ENCODE peak calls at places on chromosomes 12 and 14, in seven cellular contexts. One of them, this sample, is unnamed.
A peak's percentile ranks its signal among the peaks of the same experiment; 100 is the strongest.

GRCh38 chr14:22099942-22100763 is 426.5 kb upstream of the OR4E1 start:
- DNase-seq in endothelial cell of umbilical vein: peak; percentile 85
- DNase-seq in cardiac muscle cell: peak; percentile 88
- DNase-seq in lower lobe of right lung: no peak
- DNase-seq in fibroblast of lung: peak; percentile 52
- DNase-seq in psoas muscle: peak; percentile 73
- DNase-seq in A549: peak; percentile 81
- DNase-seq in this sample: peak; percentile 53

GRCh38 chr14:87687338-87687876 is 305.6 kb downstream of the GALC start:
- DNase-seq in endothelial cell of umbilical vein: no peak
- DNase-seq in cardiac muscle cell: no peak
- DNase-seq in lower lobe of right lung: no peak
- DNase-seq in fibroblast of lung: no peak
- DNase-seq in psoas muscle: no peak
- DNase-seq in A549: no peak
- DNase-seq in this sample: no peak

GRCh38 chr12:38892090-38892786 is 13.2 kb downstream of the CPNE8 start:
- DNase-seq in endothelial cell of umbilical vein: no peak
- DNase-seq in cardiac muscle cell: no peak
- DNase-seq in lower lobe of right lung: no peak
- DNase-seq in fibroblast of lung: no peak
- DNase-seq in psoas muscle: no peak
- DNase-seq in A549: peak; percentile 96
- DNase-seq in this sample: no peak

GRCh38 chr14:100586520-100587247 is 533 bp downstream of the BEGAIN start:
- DNase-seq in endothelial cell of umbilical vein: no peak
- DNase-seq in cardiac muscle cell: peak; percentile 15
- DNase-seq in lower lobe of right lung: peak; percentile 45
- DNase-seq in fibroblast of lung: no peak
- DNase-seq in psoas muscle: peak; percentile 34
- DNase-seq in A549: peak; percentile 61
- DNase-seq in this sample: no peak

GRCh38 chr14:24678801-24679247 is 44.8 kb upstream of the GZMB start:
- DNase-seq in endothelial cell of umbilical vein: peak; percentile 78
- DNase-seq in cardiac muscle cell: peak; percentile 90
- DNase-seq in lower lobe of right lung: peak; percentile 61
- DNase-seq in fibroblast of lung: peak; percentile 90
- DNase-seq in psoas muscle: peak; percentile 61
- DNase-seq in A549: peak; percentile 89
- DNase-seq in this sample: peak; percentile 52

GRCh38 chr12:2395352-2395977 is 342.7 kb downstream of the CACNA1C start:
- DNase-seq in endothelial cell of umbilical vein: peak; percentile 38
- DNase-seq in cardiac muscle cell: peak; percentile 67
- DNase-seq in lower lobe of right lung: peak; percentile 67
- DNase-seq in fibroblast of lung: peak; percentile 46
- DNase-seq in psoas muscle: peak; percentile 61
- DNase-seq in A549: peak; percentile 46
- DNase-seq in this sample: peak; percentile 7

GRCh38 chr12:63815482-63815852 is 29.0 kb upstream of the SRGAP1 start:
- DNase-seq in endothelial cell of umbilical vein: no peak
- DNase-seq in cardiac muscle cell: no peak
- DNase-seq in lower lobe of right lung: no peak
- DNase-seq in fibroblast of lung: no peak
- DNase-seq in psoas muscle: no peak
- DNase-seq in A549: no peak
- DNase-seq in this sample: no peak

GRCh38 chr12:54936736-54937135 is 47.8 kb downstream of the TESPA1 start:
- DNase-seq in endothelial cell of umbilical vein: no peak
- DNase-seq in cardiac muscle cell: no peak
- DNase-seq in lower lobe of right lung: no peak
- DNase-seq in fibroblast of lung: no peak
- DNase-seq in psoas muscle: no peak
- DNase-seq in A549: peak; percentile 13
- DNase-seq in this sample: no peak

GRCh38 chr14:105248368-105249174 is at the start of gene BTBD6:
- DNase-seq in endothelial cell of umbilical vein: peak; percentile 84
- DNase-seq in cardiac muscle cell: peak; percentile 91
- DNase-seq in lower lobe of right lung: peak; percentile 95
- DNase-seq in fibroblast of lung: peak; percentile 78
- DNase-seq in psoas muscle: peak; percentile 92
- DNase-seq in A549: peak; percentile 85
- DNase-seq in this sample: no peak

GRCh38 chr14:50520947-50521815 is 11.2 kb downstream of the MAP4K5 start:
- DNase-seq in endothelial cell of umbilical vein: peak; percentile 92
- DNase-seq in cardiac muscle cell: no peak
- DNase-seq in lower lobe of right lung: no peak
- DNase-seq in fibroblast of lung: peak; percentile 81
- DNase-seq in psoas muscle: no peak
- DNase-seq in A549: peak; percentile 66
- DNase-seq in this sample: peak; percentile 69

GRCh38 chr12:12807970-12808702 is 5.0 kb upstream of the DDX47 start:
- DNase-seq in endothelial cell of umbilical vein: peak; percentile 95
- DNase-seq in cardiac muscle cell: no peak
- DNase-seq in lower lobe of right lung: no peak
- DNase-seq in fibroblast of lung: peak; percentile 38
- DNase-seq in psoas muscle: peak; percentile 62
- DNase-seq in A549: no peak
- DNase-seq in this sample: no peak

GRCh38 chr12:123813349-123813748 is 51.2 kb downstream of the DNAH10 start:
- DNase-seq in endothelial cell of umbilical vein: no peak
- DNase-seq in cardiac muscle cell: no peak
- DNase-seq in lower lobe of right lung: no peak
- DNase-seq in fibroblast of lung: peak; percentile 65
- DNase-seq in psoas muscle: no peak
- DNase-seq in A549: no peak
- DNase-seq in this sample: no peak

GRCh38 chr14:104030958-104031357 is 54.5 kb upstream of the ASPG start:
- DNase-seq in endothelial cell of umbilical vein: no peak
- DNase-seq in cardiac muscle cell: no peak
- DNase-seq in lower lobe of right lung: no peak
- DNase-seq in fibroblast of lung: no peak
- DNase-seq in psoas muscle: no peak
- DNase-seq in A549: no peak
- DNase-seq in this sample: no peak

GRCh38 chr12:6641131-6641530 is 5.4 kb upstream of the LPAR5 start:
- DNase-seq in endothelial cell of umbilical vein: no peak
- DNase-seq in cardiac muscle cell: no peak
- DNase-seq in lower lobe of right lung: no peak
- DNase-seq in fibroblast of lung: no peak
- DNase-seq in psoas muscle: no peak
- DNase-seq in A549: no peak
- DNase-seq in this sample: no peak
- H3K4me1 ChIP-seq in endothelial cell of umbilical vein: peaks cover 13% of the 10 kb centered on the region
- H3K4me1 ChIP-seq in cardiac muscle cell: no peaks in the 10 kb centered on the region
- H3K4me1 ChIP-seq in lower lobe of right lung: peaks cover 30% of the 10 kb centered on the region
- H3K4me1 ChIP-seq in fibroblast of lung: no peaks in the 10 kb centered on the region
- H3K4me1 ChIP-seq in psoas muscle: no peaks in the 10 kb centered on the region
- H3K4me1 ChIP-seq in A549: peaks cover 4% of the 10 kb centered on the region
- H3K4me1 ChIP-seq in this sample: no peaks in the 10 kb centered on the region

DNA sequence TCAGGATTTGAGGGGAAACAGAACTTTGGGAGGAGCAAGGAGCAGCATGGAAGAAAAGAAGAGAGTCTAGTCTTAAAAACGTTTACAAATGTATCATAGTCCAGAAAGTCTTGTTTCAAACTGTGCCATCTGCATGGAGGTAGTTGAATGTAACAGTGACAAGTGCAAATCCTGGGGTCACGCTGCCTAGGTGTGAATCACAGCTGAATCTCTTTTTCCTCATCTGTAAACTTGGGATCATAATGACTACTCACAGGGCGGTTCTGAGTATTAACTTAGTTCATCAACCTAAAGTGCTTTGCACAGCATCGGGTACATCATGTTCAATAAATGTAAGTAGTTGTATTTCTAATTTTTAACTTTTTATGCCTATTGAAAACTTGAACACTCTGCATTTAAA is 208.5 kb downstream of the CHST11 start:
- DNase-seq in endothelial cell of umbilical vein: no peak
- DNase-seq in cardiac muscle cell: no peak
- DNase-seq in lower lobe of right lung: no peak
- DNase-seq in fibroblast of lung: no peak
- DNase-seq in psoas muscle: no peak
- DNase-seq in A549: no peak
- DNase-seq in this sample: no peak
- H3K4me1 ChIP-seq in endothelial cell of umbilical vein: no peaks in the 10 kb centered on the region
- H3K4me1 ChIP-seq in cardiac muscle cell: peaks cover 35% of the 10 kb centered on the region
- H3K4me1 ChIP-seq in lower lobe of right lung: peaks cover 39% of the 10 kb centered on the region
- H3K4me1 ChIP-seq in fibroblast of lung: peaks cover 10% of the 10 kb centered on the region
- H3K4me1 ChIP-seq in psoas muscle: peaks cover 6% of the 10 kb centered on the region
- H3K4me1 ChIP-seq in A549: peaks cover 70% of the 10 kb centered on the region
- H3K4me1 ChIP-seq in this sample: no peaks in the 10 kb centered on the region

DNA sequence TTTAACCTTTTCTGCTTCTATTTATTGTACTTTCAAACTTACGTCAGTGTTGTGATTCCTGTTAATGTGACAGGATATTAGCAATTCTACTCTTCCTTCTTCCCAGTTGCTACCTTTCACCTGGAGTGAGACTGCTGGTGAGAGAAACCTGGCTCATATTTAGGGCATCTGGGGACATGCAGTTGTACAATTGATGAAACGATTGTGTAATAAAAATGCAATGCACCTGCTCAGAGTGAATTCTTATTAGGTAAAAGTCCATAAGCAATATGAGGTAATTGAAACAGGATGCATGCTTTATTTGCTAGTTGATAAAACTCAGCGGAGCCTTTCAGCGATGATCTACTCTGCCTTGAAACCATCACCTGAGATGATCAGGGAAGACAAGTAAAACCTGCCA is 116.1 kb upstream of the FBXO33 start:
- DNase-seq in endothelial cell of umbilical vein: no peak
- DNase-seq in cardiac muscle cell: no peak
- DNase-seq in lower lobe of right lung: no peak
- DNase-seq in fibroblast of lung: no peak
- DNase-seq in psoas muscle: no peak
- DNase-seq in A549: no peak
- DNase-seq in this sample: no peak
- H3K4me1 ChIP-seq in endothelial cell of umbilical vein: no peaks in the 10 kb centered on the region
- H3K4me1 ChIP-seq in cardiac muscle cell: peaks cover 4% of the 10 kb centered on the region
- H3K4me1 ChIP-seq in lower lobe of right lung: no peaks in the 10 kb centered on the region
- H3K4me1 ChIP-seq in fibroblast of lung: no peaks in the 10 kb centered on the region
- H3K4me1 ChIP-seq in psoas muscle: no peaks in the 10 kb centered on the region
- H3K4me1 ChIP-seq in A549: no peaks in the 10 kb centered on the region
- H3K4me1 ChIP-seq in this sample: no peaks in the 10 kb centered on the region

DNA sequence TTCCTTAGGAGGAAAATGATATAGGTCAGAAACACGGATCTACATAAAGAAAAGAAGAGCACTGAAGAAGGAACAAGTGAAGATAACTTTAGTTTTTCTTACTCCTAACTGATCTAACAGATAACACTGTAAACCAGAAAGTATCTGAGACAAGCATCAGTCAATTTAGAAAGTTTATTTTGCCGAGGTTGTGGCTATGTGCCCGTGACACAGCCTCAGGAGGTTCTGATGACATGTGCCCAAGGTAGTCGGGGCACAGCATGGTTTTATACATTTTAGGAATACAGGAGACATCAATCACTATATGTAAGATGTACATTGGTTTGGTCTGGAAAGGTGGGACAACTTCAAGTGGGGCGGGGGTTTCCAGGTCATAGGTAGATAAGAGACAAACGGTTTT is 23.0 kb downstream of the SAMD15 start:
- DNase-seq in endothelial cell of umbilical vein: no peak
- DNase-seq in cardiac muscle cell: no peak
- DNase-seq in lower lobe of right lung: no peak
- DNase-seq in fibroblast of lung: no peak
- DNase-seq in psoas muscle: no peak
- DNase-seq in A549: no peak
- DNase-seq in this sample: no peak
- H3K4me1 ChIP-seq in endothelial cell of umbilical vein: no peaks in the 10 kb centered on the region
- H3K4me1 ChIP-seq in cardiac muscle cell: no peaks in the 10 kb centered on the region
- H3K4me1 ChIP-seq in lower lobe of right lung: no peaks in the 10 kb centered on the region
- H3K4me1 ChIP-seq in fibroblast of lung: no peaks in the 10 kb centered on the region
- H3K4me1 ChIP-seq in psoas muscle: no peaks in the 10 kb centered on the region
- H3K4me1 ChIP-seq in A549: no peaks in the 10 kb centered on the region
- H3K4me1 ChIP-seq in this sample: no peaks in the 10 kb centered on the region

GRCh38 chr14:91283666-91284065 is 39.2 kb upstream of the GPR68 start:
- DNase-seq in endothelial cell of umbilical vein: no peak
- DNase-seq in cardiac muscle cell: no peak
- DNase-seq in lower lobe of right lung: no peak
- DNase-seq in fibroblast of lung: no peak
- DNase-seq in psoas muscle: no peak
- DNase-seq in A549: no peak
- DNase-seq in this sample: no peak
- H3K4me1 ChIP-seq in endothelial cell of umbilical vein: no peaks in the 10 kb centered on the region
- H3K4me1 ChIP-seq in cardiac muscle cell: peaks cover 21% of the 10 kb centered on the region
- H3K4me1 ChIP-seq in lower lobe of right lung: peaks cover 9% of the 10 kb centered on the region
- H3K4me1 ChIP-seq in fibroblast of lung: peaks cover 3% of the 10 kb centered on the region
- H3K4me1 ChIP-seq in psoas muscle: no peaks in the 10 kb centered on the region
- H3K4me1 ChIP-seq in A549: no peaks in the 10 kb centered on the region
- H3K4me1 ChIP-seq in this sample: no peaks in the 10 kb centered on the region

GRCh38 chr12:14612250-14612649 is 44.6 kb upstream of the PLBD1 start:
- DNase-seq in endothelial cell of umbilical vein: no peak
- DNase-seq in cardiac muscle cell: no peak
- DNase-seq in lower lobe of right lung: no peak
- DNase-seq in fibroblast of lung: no peak
- DNase-seq in psoas muscle: no peak
- DNase-seq in A549: no peak
- DNase-seq in this sample: no peak

GRCh38 chr12:14612895-14613294 is 45.2 kb upstream of the PLBD1 start:
- DNase-seq in endothelial cell of umbilical vein: no peak
- DNase-seq in cardiac muscle cell: no peak
- DNase-seq in lower lobe of right lung: no peak
- DNase-seq in fibroblast of lung: no peak
- DNase-seq in psoas muscle: no peak
- DNase-seq in A549: no peak
- DNase-seq in this sample: no peak

GRCh38 chr12:14611640-14612203 is 44.0 kb upstream of the PLBD1 start:
- DNase-seq in endothelial cell of umbilical vein: no peak
- DNase-seq in cardiac muscle cell: no peak
- DNase-seq in lower lobe of right lung: no peak
- DNase-seq in fibroblast of lung: no peak
- DNase-seq in psoas muscle: no peak
- DNase-seq in A549: no peak
- DNase-seq in this sample: no peak

GRCh38 chr12:14613718-14614117 is 46.0 kb upstream of the PLBD1 start:
- DNase-seq in endothelial cell of umbilical vein: no peak
- DNase-seq in cardiac muscle cell: no peak
- DNase-seq in lower lobe of right lung: no peak
- DNase-seq in fibroblast of lung: no peak
- DNase-seq in psoas muscle: no peak
- DNase-seq in A549: no peak
- DNase-seq in this sample: no peak

GRCh38 chr12:14614704-14615121 is 47.0 kb upstream of the PLBD1 start:
- DNase-seq in endothelial cell of umbilical vein: no peak
- DNase-seq in cardiac muscle cell: no peak
- DNase-seq in lower lobe of right lung: no peak
- DNase-seq in fibroblast of lung: no peak
- DNase-seq in psoas muscle: no peak
- DNase-seq in A549: no peak
- DNase-seq in this sample: no peak
- H3K4me1 ChIP-seq in endothelial cell of umbilical vein: no peaks in the 10 kb centered on the region
- H3K4me1 ChIP-seq in cardiac muscle cell: peaks cover 4% of the 10 kb centered on the region
- H3K4me1 ChIP-seq in lower lobe of right lung: peaks cover 15% of the 10 kb centered on the region
- H3K4me1 ChIP-seq in fibroblast of lung: no peaks in the 10 kb centered on the region
- H3K4me1 ChIP-seq in psoas muscle: peaks cover 19% of the 10 kb centered on the region
- H3K4me1 ChIP-seq in A549: no peaks in the 10 kb centered on the region
- H3K4me1 ChIP-seq in this sample: no peaks in the 10 kb centered on the region

DNA sequence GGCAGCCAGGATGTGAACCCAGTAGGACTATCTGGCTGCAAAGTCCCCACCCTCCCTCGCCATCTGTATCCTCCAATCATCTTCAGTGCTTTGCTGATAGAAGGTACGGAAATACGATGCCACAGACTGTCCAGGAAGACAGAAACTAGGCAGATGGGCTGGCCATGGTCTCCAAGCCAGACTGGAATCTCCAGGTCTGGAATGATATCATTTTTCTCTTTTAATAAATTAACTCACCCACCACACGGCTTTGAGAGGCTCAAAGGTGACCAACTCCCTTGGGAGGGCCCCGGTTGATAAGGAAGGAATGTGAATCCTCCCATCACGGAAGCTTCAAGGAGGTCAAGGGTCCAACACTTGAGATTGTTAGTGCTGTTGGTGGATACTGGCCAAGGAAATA is 16.3 kb upstream of the BDKRB1 start:
- DNase-seq in endothelial cell of umbilical vein: no peak
- DNase-seq in cardiac muscle cell: peak; percentile 51
- DNase-seq in lower lobe of right lung: no peak
- DNase-seq in fibroblast of lung: no peak
- DNase-seq in psoas muscle: no peak
- DNase-seq in A549: peak; percentile 54
- DNase-seq in this sample: no peak
- H3K4me1 ChIP-seq in endothelial cell of umbilical vein: no peaks in the 10 kb centered on the region
- H3K4me1 ChIP-seq in cardiac muscle cell: no peaks in the 10 kb centered on the region
- H3K4me1 ChIP-seq in lower lobe of right lung: no peaks in the 10 kb centered on the region
- H3K4me1 ChIP-seq in fibroblast of lung: no peaks in the 10 kb centered on the region
- H3K4me1 ChIP-seq in psoas muscle: no peaks in the 10 kb centered on the region
- H3K4me1 ChIP-seq in A549: peaks cover 17% of the 10 kb centered on the region
- H3K4me1 ChIP-seq in this sample: no peaks in the 10 kb centered on the region

This sample was measured in Panc1.